ENCODE peak calls at places on chromosomes 3 and 15, in five cellular contexts. J is adrenal gland; K is HCEC 1CT; U is nephron progenitor cell; N is activated naive CD8-positive, alpha-beta T cell treated with anti-CD3 and anti-CD28 coated beads, Interleukin-2, amount 50 U/mL, for 24 hours. R is an unnamed sample.

GRCh38 chr3:12959395-12959794 is 113.8 kb downstream of the IQSEC1 start:
- DNase-seq in J (peak), K (no peak), U (no peak), N (no peak), R (no peak)

GRCh38 chr15:69816522-69816921 is 281.2 kb downstream of the TLE3 start:
- DNase-seq in J (no peak), K (no peak), U (no peak), N (no peak), R (no peak)

GRCh38 chr15:75483106-75483505 is 31.6 kb upstream of the SIN3A start:
- DNase-seq in J (no peak), K (no peak), U (no peak), N (no peak), R (no peak)

GRCh38 chr15:85749261-85750151 is 45.2 kb downstream of the KLHL25 start:
- DNase-seq in J (peak), K (no peak), U (no peak), N (no peak), R (no peak)

GRCh38 chr3:192835818-192836468 is 81.7 kb downstream of the MB21D2 start:
- DNase-seq in J (peak), K (peak), U (no peak), N (no peak), R (no peak)

GRCh38 chr3:98483626-98484025 is 13.9 kb upstream of the OR5K2 start:
- DNase-seq in J (no peak), K (no peak), U (no peak), N (no peak), R (no peak)

GRCh38 chr3:138460536-138461205 is 26.3 kb downstream of the ESYT3 start:
- DNase-seq in J (peak), K (no peak), U (no peak), N (no peak), R (no peak)

GRCh38 chr3:61595826-61596225 is 34.5 kb downstream of the PTPRG start:
- DNase-seq in J (no peak), K (no peak), U (no peak), N (no peak), R (no peak)

GRCh38 chr3:193970773-193971206 is 165.2 kb upstream of the HES1 start:
- DNase-seq in J (no peak), K (no peak), U (no peak), N (no peak), R (no peak)

GRCh38 chr3:123188058-123188457 is 13.7 kb upstream of the SEC22A start:
- DNase-seq in J (no peak), K (no peak), U (no peak), N (no peak), R (no peak)

GRCh38 chr15:41891946-41892345 is 1.9 kb downstream of the SPTBN5 start:
- DNase-seq in J (no peak), K (no peak), U (no peak), N (no peak), R (no peak)

GRCh38 chr3:192033246-192033645 is 572.3 kb downstream of the PYDC2 start:
- DNase-seq in J (no peak), K (no peak), U (no peak), N (no peak), R (no peak)

GRCh38 chr15:41944313-41944940 is 27.9 kb downstream of the EHD4 start:
- DNase-seq in J (peak), K (peak), U (no peak), N (no peak), R (no peak)

GRCh38 chr15:36363335-36363734 is 216.1 kb upstream of the CDIN1 start:
- DNase-seq in J (no peak), K (peak), U (no peak), N (no peak), R (no peak)

GRCh38 chr3:188389711-188390346 is 235.9 kb downstream of the LPP start:
- DNase-seq in J (peak), K (no peak), U (no peak), N (peak), R (peak)

R was measured in activated CD4-positive, alpha-beta T cell treated with anti-CD3 and anti-CD28 coated beads for 48 hours.